ENCODE peak calls at places on chromosomes 16 and 17, in ten cellular contexts. Y is breast epithelium; K is keratinocyte; V is CD8-positive, alpha-beta T cell; Q is heart right ventricle; P is fibroblast of lung; R is RWPE2; O is mesendoderm; N is effector memory CD4-positive, alpha-beta T cell; I is left ventricle myocardium inferior. E is an unnamed sample.

GRCh38 chr17:39799395-39799794 is 61.7 kb downstream of the GRB7 start:
- DNase-seq in Y (no peak), K (no peak), V (no peak), Q (no peak), P (no peak), R (no peak), O (no peak), N (no peak), I (no peak), E (no peak)

GRCh38 chr17:73156887-73157870 is 7.6 kb upstream of the SSTR2 start:
- DNase-seq in Y (no peak), K (no peak), V (no peak), Q (no peak), P (no peak), R (no peak), O (peak), N (no peak), I (no peak), E (no peak)

GRCh38 chr17:81239714-81240555 is 817 bp downstream of the NDUFAF8 start:
- DNase-seq in Y (no peak), K (peak), V (peak), Q (no peak), P (no peak), R (no peak), O (no peak), N (peak), I (no peak), E (no peak)

GRCh38 chr17:41666708-41667279 is 21.9 kb upstream of the EIF1 start:
- DNase-seq in Y (peak), K (no peak), V (peak), Q (peak), P (peak), R (no peak), O (peak), N (peak), I (peak), E (peak)

GRCh38 chr16:81861915-81862314 is 82.8 kb downstream of the PLCG2 start:
- DNase-seq in Y (no peak), K (no peak), V (no peak), Q (no peak), P (no peak), R (no peak), O (no peak), N (no peak), I (no peak), E (no peak)

GRCh38 chr16:50688083-50688482 is 5.3 kb upstream of the NOD2 start:
- DNase-seq in Y (no peak), K (no peak), V (no peak), Q (no peak), P (no peak), R (no peak), O (no peak), N (no peak), I (no peak), E (no peak)

GRCh38 chr17:8430966-8431365 is 4.7 kb upstream of the NDEL1 start:
- DNase-seq in Y (peak), K (no peak), V (no peak), Q (peak), P (peak), R (no peak), O (no peak), N (no peak), I (peak), E (no peak)

GRCh38 chr17:74545456-74546230 is at the start of gene CD300C:
- DNase-seq in Y (no peak), K (no peak), V (no peak), Q (no peak), P (no peak), R (no peak), O (no peak), N (no peak), I (peak), E (no peak)

GRCh38 chr17:13646411-13646810 is 44.7 kb upstream of the HS3ST3A1 start:
- DNase-seq in Y (no peak), K (no peak), V (no peak), Q (no peak), P (no peak), R (no peak), O (no peak), N (no peak), I (no peak), E (no peak)

GRCh38 chr17:55248077-55248476 is 16.7 kb upstream of the HLF start:
- DNase-seq in Y (no peak), K (no peak), V (no peak), Q (no peak), P (no peak), R (no peak), O (no peak), N (no peak), I (no peak), E (no peak)

GRCh38 chr16:69672998-69673713 is 53.2 kb downstream of the NQO1 start:
- DNase-seq in Y (no peak), K (no peak), V (no peak), Q (no peak), P (peak), R (no peak), O (no peak), N (no peak), I (no peak), E (no peak)

GRCh38 chr16:66382966-66383299 is 16.4 kb downstream of the CDH5 start:
- DNase-seq in Y (no peak), K (no peak), V (no peak), Q (no peak), P (peak), R (no peak), O (peak), N (no peak), I (no peak), E (no peak)

GRCh38 chr16:17273142-17273561 is 197.6 kb downstream of the XYLT1 start:
- DNase-seq in Y (no peak), K (peak), V (no peak), Q (no peak), P (peak), R (no peak), O (peak), N (no peak), I (no peak), E (no peak)

GRCh38 chr16:14458576-14458975 is 171.5 kb downstream of the PARN start:
- DNase-seq in Y (no peak), K (no peak), V (no peak), Q (no peak), P (no peak), R (no peak), O (peak), N (no peak), I (no peak), E (no peak)

GRCh38 chr17:79093270-79093669 is 18.6 kb downstream of the ENGASE start:
- DNase-seq in Y (no peak), K (no peak), V (no peak), Q (no peak), P (no peak), R (no peak), O (no peak), N (no peak), I (no peak), E (no peak)

GRCh38 chr16:24255446-24256352 is at the start of gene CACNG3:
- DNase-seq in Y (no peak), K (peak), V (peak), Q (peak), P (peak), R (peak), O (peak), N (peak), I (peak), E (peak)

GRCh38 chr17:81381632-81382577 is 13.4 kb upstream of the BAHCC1 start:
- DNase-seq in Y (no peak), K (no peak), V (no peak), Q (no peak), P (no peak), R (peak), O (no peak), N (no peak), I (no peak), E (no peak)

GRCh38 chr17:58084317-58084981 is 1.2 kb downstream of the DYNLL2 start:
- DNase-seq in Y (no peak), K (no peak), V (peak), Q (peak), P (peak), R (no peak), O (peak), N (peak), I (peak), E (no peak)

GRCh38 chr16:86604436-86605220 is 26.3 kb downstream of the FOXL1 start:
- DNase-seq in Y (no peak), K (no peak), V (peak), Q (no peak), P (no peak), R (no peak), O (no peak), N (peak), I (no peak), E (no peak)

GRCh38 chr16:27235055-27235937 is 32.0 kb downstream of the KDM8 start:
- DNase-seq in Y (peak), K (peak), V (peak), Q (peak), P (peak), R (peak), O (peak), N (peak), I (peak), E (peak)

GRCh38 chr17:77489898-77490265 is 349.1 kb downstream of the SEC14L1 start:
- DNase-seq in Y (no peak), K (no peak), V (no peak), Q (peak), P (peak), R (peak), O (no peak), N (no peak), I (peak), E (peak)

GRCh38 chr17:56034120-56034757 is 119.0 kb upstream of the ANKFN1 start:
- DNase-seq in Y (no peak), K (no peak), V (no peak), Q (no peak), P (peak), R (no peak), O (no peak), N (no peak), I (no peak), E (no peak)

GRCh38 chr17:67520282-67520906 is 143.3 kb downstream of the PITPNC1 start:
- DNase-seq in Y (no peak), K (no peak), V (no peak), Q (no peak), P (peak), R (no peak), O (no peak), N (no peak), I (no peak), E (no peak)
- H3K27ac ChIP-seq in Y (no peak), K (no peak), V (no peak), Q (no peak), P (no peak), R (no peak), O (no peak), N (no peak), I (no peak), E (no peak)

DNA sequence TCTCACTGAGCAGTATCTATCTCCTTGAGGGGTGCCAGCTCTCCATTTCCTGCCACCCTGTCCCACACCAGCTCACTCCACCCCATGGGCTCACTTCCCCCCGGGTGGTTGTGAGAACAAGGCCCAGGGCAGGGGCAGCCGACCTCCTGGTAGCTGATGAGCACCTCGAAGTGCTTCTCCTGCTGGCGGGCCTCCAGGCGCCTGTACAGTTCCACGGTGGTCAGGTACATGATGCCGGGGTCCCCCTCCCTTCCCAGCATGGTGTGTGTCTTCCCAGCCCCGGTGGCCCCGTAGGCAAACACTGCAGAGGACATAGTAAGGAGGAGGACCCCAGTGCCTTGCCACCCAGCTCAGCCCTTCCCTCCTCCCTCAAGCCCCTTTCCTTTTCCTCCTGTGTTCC is 12.5 kb downstream of the KIF18B start:
- DNase-seq in Y (no peak), K (no peak), V (no peak), Q (no peak), P (no peak), R (peak), O (no peak), N (no peak), I (no peak), E (no peak)
- H3K27ac ChIP-seq in Y (no peak), K (no peak), V (no peak), Q (no peak), P (no peak), R (no peak), O (no peak), N (no peak), I (no peak), E (no peak)

GRCh38 chr16:30417447-30418349 is 10.3 kb downstream of the ZNF771 start:
- DNase-seq in Y (peak), K (no peak), V (peak), Q (peak), P (peak), R (peak), O (peak), N (peak), I (peak), E (peak)
- H3K27ac ChIP-seq in Y (peak), K (peak), V (peak), Q (peak), P (no peak), R (peak), O (peak), N (peak), I (peak), E (peak)

GRCh38 chr17:10687497-10687896 is 9.8 kb downstream of the SCO1 start:
- DNase-seq in Y (no peak), K (no peak), V (no peak), Q (no peak), P (no peak), R (no peak), O (no peak), N (no peak), I (no peak), E (no peak)

GRCh38 chr17:10683853-10684252 is 13.5 kb downstream of the SCO1 start:
- DNase-seq in Y (no peak), K (no peak), V (no peak), Q (no peak), P (peak), R (no peak), O (peak), N (no peak), I (no peak), E (no peak)

GRCh38 chr17:10681866-10682446 is 15.4 kb downstream of the SCO1 start:
- DNase-seq in Y (no peak), K (no peak), V (no peak), Q (no peak), P (peak), R (no peak), O (no peak), N (no peak), I (no peak), E (no peak)
- H3K27ac ChIP-seq in Y (no peak), K (no peak), V (no peak), Q (no peak), P (no peak), R (no peak), O (no peak), N (no peak), I (no peak), E (no peak)

DNA sequence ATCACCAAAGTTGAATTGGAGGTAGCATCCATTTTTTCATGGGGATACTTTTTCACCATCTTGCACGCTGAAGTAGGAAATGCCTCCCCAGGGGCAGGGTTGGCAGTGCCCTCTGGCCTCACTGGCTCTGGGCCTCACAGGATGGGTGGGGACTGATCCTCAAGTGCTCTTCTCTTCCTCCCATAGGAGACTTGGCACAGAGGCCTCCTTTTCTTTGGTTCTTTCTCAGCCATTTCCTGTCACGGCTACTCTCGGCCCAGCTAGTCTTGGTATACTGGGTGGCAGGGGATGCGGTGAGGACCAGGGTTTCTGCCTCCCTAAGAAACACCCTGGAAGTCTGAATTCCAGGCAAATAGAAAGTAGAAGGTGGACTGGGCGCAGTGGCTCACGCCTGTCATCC is 58.2 kb downstream of the PECAM1 start:
- DNase-seq in Y (no peak), K (no peak), V (no peak), Q (peak), P (no peak), R (no peak), O (no peak), N (no peak), I (peak), E (no peak)
- H3K27ac ChIP-seq in Y (peak), K (no peak), V (no peak), Q (peak), P (no peak), R (no peak), O (no peak), N (no peak), I (peak), E (no peak)

GRCh38 chr16:56605475-56605874 is 2.9 kb upstream of the MT2A start:
- DNase-seq in Y (no peak), K (no peak), V (no peak), Q (no peak), P (no peak), R (no peak), O (no peak), N (no peak), I (no peak), E (no peak)

GRCh38 chr16:56607675-56608042 is 725 bp upstream of the MT2A start:
- DNase-seq in Y (no peak), K (no peak), V (no peak), Q (no peak), P (no peak), R (no peak), O (no peak), N (no peak), I (no peak), E (no peak)

GRCh38 chr16:56606688-56607618 is 1.4 kb upstream of the MT2A start:
- DNase-seq in Y (peak), K (peak), V (no peak), Q (peak), P (peak), R (peak), O (peak), N (no peak), I (peak), E (peak)

GRCh38 chr16:56604966-56605365 is 3.4 kb upstream of the MT2A start:
- DNase-seq in Y (no peak), K (no peak), V (no peak), Q (no peak), P (no peak), R (no peak), O (no peak), N (no peak), I (no peak), E (no peak)

DNA sequence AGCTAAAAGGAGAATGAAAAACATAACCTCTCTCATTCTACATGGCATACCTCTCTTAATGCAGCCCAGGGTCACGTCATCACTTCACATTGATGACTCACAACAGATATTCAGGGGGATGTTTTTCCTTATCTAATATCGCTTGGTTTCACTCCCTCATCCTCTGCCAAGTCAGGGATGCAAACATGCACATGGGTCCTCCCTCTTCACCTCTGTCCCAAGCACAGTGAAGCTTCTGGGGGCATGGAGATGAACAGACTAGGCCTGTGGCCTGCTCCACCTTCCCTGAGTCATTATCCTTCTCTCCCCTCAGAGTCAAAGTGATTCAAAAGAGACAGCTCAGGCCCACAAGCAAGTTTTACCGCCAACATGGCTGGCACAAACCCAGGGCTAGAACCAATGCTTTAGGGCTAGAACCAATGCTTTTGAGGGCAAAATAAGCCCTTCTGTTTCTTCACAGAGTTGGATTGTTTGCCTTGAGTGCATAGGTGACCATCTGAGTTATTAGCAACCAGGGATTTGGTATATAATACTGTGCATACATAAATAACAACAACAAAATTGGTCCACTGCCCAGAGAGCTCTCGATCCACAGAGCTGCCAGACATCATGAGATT is 2.2 kb upstream of the MT2A start:
- DNase-seq in Y (no peak), K (no peak), V (no peak), Q (no peak), P (no peak), R (no peak), O (no peak), N (no peak), I (no peak), E (peak)
- H3K27ac ChIP-seq in Y (peak), K (peak), V (peak), Q (peak), P (peak), R (peak), O (no peak), N (no peak), I (peak), E (peak)

GRCh38 chr17:64261422-64262124 is 1.5 kb downstream of the TEX2 start:
- DNase-seq in Y (no peak), K (no peak), V (no peak), Q (no peak), P (no peak), R (no peak), O (no peak), N (no peak), I (no peak), E (no peak)
- H3K27ac ChIP-seq in Y (peak), K (peak), V (peak), Q (peak), P (no peak), R (peak), O (no peak), N (peak), I (peak), E (no peak)

GRCh38 chr16:4094138-4094773 is 22.0 kb downstream of the ADCY9 start:
- DNase-seq in Y (no peak), K (no peak), V (no peak), Q (no peak), P (no peak), R (no peak), O (peak), N (no peak), I (no peak), E (no peak)

GRCh38 chr16:4098496-4098895 is 17.7 kb downstream of the ADCY9 start:
- DNase-seq in Y (no peak), K (no peak), V (no peak), Q (no peak), P (peak), R (no peak), O (peak), N (no peak), I (no peak), E (no peak)

GRCh38 chr16:4097826-4098240 is 18.4 kb downstream of the ADCY9 start:
- DNase-seq in Y (no peak), K (no peak), V (no peak), Q (no peak), P (peak), R (no peak), O (peak), N (no peak), I (no peak), E (no peak)

GRCh38 chr16:4093495-4094137 is 22.6 kb downstream of the ADCY9 start:
- DNase-seq in Y (no peak), K (no peak), V (no peak), Q (peak), P (no peak), R (no peak), O (no peak), N (no peak), I (peak), E (no peak)

GRCh38 chr16:4096509-4096908 is 19.7 kb downstream of the ADCY9 start:
- DNase-seq in Y (no peak), K (no peak), V (no peak), Q (no peak), P (no peak), R (no peak), O (no peak), N (no peak), I (no peak), E (no peak)
- H3K27ac ChIP-seq in Y (no peak), K (no peak), V (no peak), Q (no peak), P (no peak), R (no peak), O (no peak), N (no peak), I (peak), E (no peak)

DNA sequence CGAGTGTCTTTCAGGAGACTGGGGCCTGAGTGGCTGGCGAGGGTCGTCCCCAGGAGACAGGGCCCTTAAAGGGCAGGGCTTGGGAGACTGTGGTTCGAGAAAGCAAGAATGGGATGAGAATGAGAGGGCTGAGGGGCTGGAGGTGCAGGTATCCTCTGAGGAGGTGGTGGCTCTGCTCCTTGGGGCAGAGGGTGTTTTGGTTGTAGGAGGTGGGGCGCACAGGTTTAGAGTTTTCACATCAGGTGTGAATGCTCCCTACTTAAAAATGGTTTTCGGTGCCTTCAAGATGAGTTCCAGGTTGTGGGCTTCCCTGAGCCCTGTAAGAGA is 430 bp downstream of the BCAS3 start:
- DNase-seq in Y (no peak), K (no peak), V (no peak), Q (no peak), P (no peak), R (no peak), O (no peak), N (no peak), I (no peak), E (no peak)
- H3K27ac ChIP-seq in Y (peak), K (peak), V (peak), Q (peak), P (peak), R (no peak), O (no peak), N (peak), I (peak), E (peak)

GRCh38 chr17:306536-307294 is 45.9 kb downstream of the RPH3AL start:
- DNase-seq in Y (no peak), K (no peak), V (no peak), Q (no peak), P (no peak), R (peak), O (no peak), N (no peak), I (no peak), E (no peak)
- H3K27ac ChIP-seq in Y (no peak), K (no peak), V (no peak), Q (no peak), P (no peak), R (no peak), O (no peak), N (no peak), I (no peak), E (no peak)